ENCODE peak calls at places on chromosomes 5 and 9, in eight cellular contexts. One of them, this sample, is unnamed.

GRCh38 chr9:115340314-115340713 is 222.4 kb upstream of the TNC start:
- DNase-seq in RWPE1: no peak
- DNase-seq in fibroblast of lung: no peak
- DNase-seq in cardiac muscle cell: no peak
- DNase-seq in GM13977: no peak
- DNase-seq in brain microvascular endothelial cell: no peak
- DNase-seq in coronary artery: no peak
- DNase-seq in heart left ventricle: no peak
- DNase-seq in this sample: no peak

GRCh38 chr9:14107495-14107894 is 206.4 kb downstream of the NFIB start:
- DNase-seq in cardiac muscle cell: no peak
- DNase-seq in fibroblast of lung: no peak
- DNase-seq in RWPE1: no peak
- DNase-seq in GM13977: no peak
- DNase-seq in coronary artery: no peak
- DNase-seq in brain microvascular endothelial cell: no peak
- DNase-seq in heart left ventricle: no peak
- DNase-seq in this sample: no peak

GRCh38 chr5:35754481-35754880 is 102.2 kb upstream of the IL7R start:
- DNase-seq in GM13977: no peak
- DNase-seq in coronary artery: no peak
- DNase-seq in RWPE1: no peak
- DNase-seq in fibroblast of lung: no peak
- DNase-seq in brain microvascular endothelial cell: no peak
- DNase-seq in heart left ventricle: no peak
- DNase-seq in cardiac muscle cell: no peak
- DNase-seq in this sample: no peak

GRCh38 chr9:5698810-5699556 is 70.1 kb downstream of the RIC1 start:
- DNase-seq in coronary artery: no peak
- DNase-seq in brain microvascular endothelial cell: no peak
- DNase-seq in RWPE1: no peak
- DNase-seq in heart left ventricle: no peak
- DNase-seq in fibroblast of lung: peak
- DNase-seq in cardiac muscle cell: peak
- DNase-seq in GM13977: no peak
- DNase-seq in this sample: no peak

GRCh38 chr5:180602481-180603075 is 11.3 kb upstream of the SCGB3A1 start:
- DNase-seq in brain microvascular endothelial cell: no peak
- DNase-seq in RWPE1: no peak
- DNase-seq in coronary artery: no peak
- DNase-seq in heart left ventricle: no peak
- DNase-seq in GM13977: peak
- DNase-seq in cardiac muscle cell: no peak
- DNase-seq in fibroblast of lung: no peak
- DNase-seq in this sample: no peak

GRCh38 chr5:2752875-2753435 is 1.5 kb upstream of the IRX2 start:
- DNase-seq in brain microvascular endothelial cell: no peak
- DNase-seq in cardiac muscle cell: no peak
- DNase-seq in GM13977: no peak
- DNase-seq in coronary artery: peak
- DNase-seq in fibroblast of lung: no peak
- DNase-seq in RWPE1: no peak
- DNase-seq in heart left ventricle: no peak
- DNase-seq in this sample: no peak

GRCh38 chr5:22649076-22649475 is 204.1 kb downstream of the CDH12 start:
- DNase-seq in RWPE1: peak
- DNase-seq in brain microvascular endothelial cell: no peak
- DNase-seq in GM13977: no peak
- DNase-seq in heart left ventricle: no peak
- DNase-seq in cardiac muscle cell: peak
- DNase-seq in coronary artery: no peak
- DNase-seq in fibroblast of lung: peak
- DNase-seq in this sample: no peak

GRCh38 chr5:171094356-171094755 is 214.7 kb upstream of the TLX3 start:
- DNase-seq in RWPE1: no peak
- DNase-seq in cardiac muscle cell: no peak
- DNase-seq in GM13977: no peak
- DNase-seq in brain microvascular endothelial cell: no peak
- DNase-seq in coronary artery: no peak
- DNase-seq in heart left ventricle: no peak
- DNase-seq in fibroblast of lung: no peak
- DNase-seq in this sample: no peak

GRCh38 chr9:13790055-13790454 is 510.6 kb upstream of the MPDZ start:
- DNase-seq in RWPE1: no peak
- DNase-seq in fibroblast of lung: no peak
- DNase-seq in heart left ventricle: no peak
- DNase-seq in brain microvascular endothelial cell: no peak
- DNase-seq in coronary artery: no peak
- DNase-seq in GM13977: no peak
- DNase-seq in cardiac muscle cell: no peak
- DNase-seq in this sample: no peak

GRCh38 chr9:127572961-127573727 is 38.9 kb upstream of the STXBP1 start:
- DNase-seq in coronary artery: no peak
- DNase-seq in cardiac muscle cell: peak
- DNase-seq in heart left ventricle: no peak
- DNase-seq in RWPE1: no peak
- DNase-seq in fibroblast of lung: peak
- DNase-seq in GM13977: no peak
- DNase-seq in brain microvascular endothelial cell: peak
- DNase-seq in this sample: no peak

GRCh38 chr5:133238426-133239205 is 186.8 kb downstream of the HSPA4 start:
- DNase-seq in heart left ventricle: no peak
- DNase-seq in brain microvascular endothelial cell: no peak
- DNase-seq in RWPE1: no peak
- DNase-seq in GM13977: no peak
- DNase-seq in fibroblast of lung: no peak
- DNase-seq in cardiac muscle cell: no peak
- DNase-seq in coronary artery: no peak
- DNase-seq in this sample: no peak

GRCh38 chr9:86353591-86354047 is 591 bp downstream of the TUT7 start:
- DNase-seq in GM13977: peak
- DNase-seq in RWPE1: peak
- DNase-seq in coronary artery: no peak
- DNase-seq in fibroblast of lung: peak
- DNase-seq in cardiac muscle cell: peak
- DNase-seq in brain microvascular endothelial cell: no peak
- DNase-seq in heart left ventricle: no peak
- DNase-seq in this sample: no peak

GRCh38 chr5:57036621-57037160 is 84.8 kb upstream of the MIER3 start:
- DNase-seq in fibroblast of lung: no peak
- DNase-seq in coronary artery: no peak
- DNase-seq in RWPE1: no peak
- DNase-seq in heart left ventricle: no peak
- DNase-seq in GM13977: no peak
- DNase-seq in cardiac muscle cell: no peak
- DNase-seq in brain microvascular endothelial cell: no peak
- DNase-seq in this sample: no peak

GRCh38 chr9:37923121-37923795 is 19.3 kb upstream of the SLC25A51 start:
- DNase-seq in brain microvascular endothelial cell: no peak
- DNase-seq in RWPE1: no peak
- DNase-seq in coronary artery: no peak
- DNase-seq in fibroblast of lung: no peak
- DNase-seq in heart left ventricle: no peak
- DNase-seq in cardiac muscle cell: no peak
- DNase-seq in GM13977: no peak
- DNase-seq in this sample: no peak

GRCh38 chr9:111148390-111148993 is 110.2 kb upstream of the LPAR1 start:
- DNase-seq in cardiac muscle cell: peak
- DNase-seq in RWPE1: no peak
- DNase-seq in fibroblast of lung: peak
- DNase-seq in brain microvascular endothelial cell: peak
- DNase-seq in GM13977: no peak
- DNase-seq in heart left ventricle: no peak
- DNase-seq in coronary artery: no peak
- DNase-seq in this sample: no peak

GRCh38 chr5:171577940-171578856 is 158.8 kb downstream of the FGF18 start:
- DNase-seq in GM13977: no peak
- DNase-seq in brain microvascular endothelial cell: no peak
- DNase-seq in heart left ventricle: no peak
- DNase-seq in cardiac muscle cell: no peak
- DNase-seq in fibroblast of lung: peak
- DNase-seq in coronary artery: no peak
- DNase-seq in RWPE1: no peak
- DNase-seq in this sample: no peak

GRCh38 chr9:114359801-114360200 is 28.0 kb downstream of the AKNA start:
- DNase-seq in RWPE1: no peak
- DNase-seq in cardiac muscle cell: no peak
- DNase-seq in GM13977: no peak
- DNase-seq in brain microvascular endothelial cell: no peak
- DNase-seq in fibroblast of lung: no peak
- DNase-seq in coronary artery: no peak
- DNase-seq in heart left ventricle: no peak
- DNase-seq in this sample: no peak

GRCh38 chr5:95960802-95961616 is 642 bp downstream of the ELL2 start:
- DNase-seq in GM13977: peak
- DNase-seq in coronary artery: peak
- DNase-seq in RWPE1: peak
- DNase-seq in heart left ventricle: peak
- DNase-seq in fibroblast of lung: peak
- DNase-seq in cardiac muscle cell: peak
- DNase-seq in brain microvascular endothelial cell: peak
- DNase-seq in this sample: peak

DNA sequence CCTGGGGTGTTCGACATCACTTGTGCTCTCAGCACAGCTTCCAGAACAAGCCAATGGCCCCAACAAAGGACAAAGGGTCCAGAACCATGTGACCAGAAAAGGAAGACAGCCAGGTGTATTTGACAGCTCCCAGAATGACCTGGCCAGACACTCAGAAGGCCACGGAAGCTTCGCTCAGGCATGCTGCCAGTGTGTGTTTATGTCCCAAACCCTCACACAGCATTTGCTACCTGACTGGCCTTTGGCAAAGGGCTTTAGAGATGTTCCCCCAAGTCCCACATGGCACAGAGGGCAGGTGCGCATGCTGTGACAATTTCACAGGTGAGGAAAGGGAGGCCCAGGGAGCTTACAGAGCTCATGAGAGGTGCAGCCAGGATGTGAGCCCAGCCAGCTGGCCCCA is 39.5 kb downstream of the MED10 start:
- DNase-seq in RWPE1: no peak
- DNase-seq in cardiac muscle cell: no peak
- DNase-seq in fibroblast of lung: no peak
- DNase-seq in GM13977: no peak
- DNase-seq in brain microvascular endothelial cell: no peak
- DNase-seq in coronary artery: no peak
- DNase-seq in heart left ventricle: no peak
- DNase-seq in this sample: no peak
- TF ChIP-seq CTCF in RWPE1: no peak
- TF ChIP-seq CTCF in cardiac muscle cell: no peak
- TF ChIP-seq CTCF in fibroblast of lung: no peak
- TF ChIP-seq CTCF in GM13977: no peak
- TF ChIP-seq CTCF in brain microvascular endothelial cell: no peak
- TF ChIP-seq CTCF in coronary artery: no peak
- TF ChIP-seq CTCF in heart left ventricle: no peak
- TF ChIP-seq CTCF in this sample: no peak

GRCh38 chr9:33785914-33786313 is 9.4 kb upstream of the PRSS3 start:
- DNase-seq in coronary artery: no peak
- DNase-seq in GM13977: no peak
- DNase-seq in brain microvascular endothelial cell: no peak
- DNase-seq in fibroblast of lung: no peak
- DNase-seq in heart left ventricle: no peak
- DNase-seq in RWPE1: no peak
- DNase-seq in cardiac muscle cell: peak
- DNase-seq in this sample: no peak

GRCh38 chr9:33791117-33791516 is 4.2 kb upstream of the PRSS3 start:
- DNase-seq in cardiac muscle cell: peak
- DNase-seq in heart left ventricle: no peak
- DNase-seq in brain microvascular endothelial cell: peak
- DNase-seq in coronary artery: no peak
- DNase-seq in GM13977: no peak
- DNase-seq in fibroblast of lung: peak
- DNase-seq in RWPE1: no peak
- DNase-seq in this sample: no peak

GRCh38 chr9:33782395-33783152 is 12.8 kb upstream of the PRSS3 start:
- DNase-seq in fibroblast of lung: peak
- DNase-seq in heart left ventricle: no peak
- DNase-seq in coronary artery: no peak
- DNase-seq in cardiac muscle cell: peak
- DNase-seq in brain microvascular endothelial cell: no peak
- DNase-seq in GM13977: no peak
- DNase-seq in RWPE1: no peak
- DNase-seq in this sample: no peak

GRCh38 chr9:33787839-33788238 is 7.5 kb upstream of the PRSS3 start:
- DNase-seq in heart left ventricle: peak
- DNase-seq in brain microvascular endothelial cell: no peak
- DNase-seq in cardiac muscle cell: peak
- DNase-seq in GM13977: no peak
- DNase-seq in fibroblast of lung: no peak
- DNase-seq in RWPE1: no peak
- DNase-seq in coronary artery: no peak
- DNase-seq in this sample: no peak
- TF ChIP-seq CTCF in heart left ventricle: peak
- TF ChIP-seq CTCF in brain microvascular endothelial cell: peak
- TF ChIP-seq CTCF in cardiac muscle cell: peak
- TF ChIP-seq CTCF in GM13977: peak
- TF ChIP-seq CTCF in fibroblast of lung: no peak
- TF ChIP-seq CTCF in RWPE1: no peak
- TF ChIP-seq CTCF in coronary artery: no peak
- TF ChIP-seq CTCF in this sample: no peak

DNA sequence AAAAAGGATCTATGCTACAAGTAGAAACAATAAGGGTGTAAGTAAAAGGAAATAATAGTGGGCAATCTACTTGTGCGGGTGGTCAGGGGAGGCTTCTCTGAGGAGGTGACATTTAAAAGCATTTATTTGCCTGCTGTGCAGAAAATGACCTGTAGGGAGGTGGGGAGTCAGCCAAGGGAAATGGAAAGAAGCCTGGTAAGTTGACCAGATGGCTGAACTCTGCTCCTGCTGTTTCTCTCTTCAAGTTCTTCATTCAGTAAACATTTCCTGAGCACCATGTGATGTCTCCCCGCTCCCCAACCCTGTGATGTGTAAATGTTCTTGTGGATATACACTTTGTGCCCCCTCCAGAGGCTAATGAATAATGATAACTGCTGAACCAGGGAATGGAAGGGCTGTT is 9.9 kb upstream of the SPIN1 start:
- DNase-seq in brain microvascular endothelial cell: no peak
- DNase-seq in GM13977: no peak
- DNase-seq in fibroblast of lung: peak
- DNase-seq in coronary artery: no peak
- DNase-seq in heart left ventricle: no peak
- DNase-seq in cardiac muscle cell: peak
- DNase-seq in RWPE1: no peak
- DNase-seq in this sample: no peak
- TF ChIP-seq CTCF in brain microvascular endothelial cell: peak
- TF ChIP-seq CTCF in GM13977: no peak
- TF ChIP-seq CTCF in fibroblast of lung: no peak
- TF ChIP-seq CTCF in coronary artery: no peak
- TF ChIP-seq CTCF in heart left ventricle: no peak
- TF ChIP-seq CTCF in cardiac muscle cell: peak
- TF ChIP-seq CTCF in RWPE1: no peak
- TF ChIP-seq CTCF in this sample: no peak

DNA sequence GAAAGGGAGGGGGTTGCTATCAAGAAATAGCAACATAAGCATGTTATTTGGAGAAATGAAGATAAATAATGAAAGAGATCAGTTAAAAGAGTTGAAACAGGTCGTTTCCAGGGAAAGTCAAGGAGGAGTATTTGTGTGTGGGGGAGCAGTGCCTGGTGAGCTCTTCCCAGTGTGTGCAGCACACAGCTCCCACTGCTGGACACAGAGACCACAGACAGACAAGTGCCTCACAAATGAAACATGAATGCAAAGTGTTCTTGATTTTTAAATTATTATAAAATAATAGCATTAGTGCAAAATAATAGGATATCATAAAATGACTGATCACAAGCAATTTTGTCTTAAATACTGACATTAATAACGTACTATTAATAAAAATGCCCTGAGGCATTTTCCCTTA is 40.8 kb downstream of the LIFR start:
- DNase-seq in cardiac muscle cell: peak
- DNase-seq in brain microvascular endothelial cell: peak
- DNase-seq in coronary artery: no peak
- DNase-seq in RWPE1: peak
- DNase-seq in fibroblast of lung: peak
- DNase-seq in heart left ventricle: no peak
- DNase-seq in GM13977: no peak
- DNase-seq in this sample: no peak
- TF ChIP-seq CTCF in cardiac muscle cell: peak
- TF ChIP-seq CTCF in brain microvascular endothelial cell: peak
- TF ChIP-seq CTCF in coronary artery: no peak
- TF ChIP-seq CTCF in RWPE1: peak
- TF ChIP-seq CTCF in fibroblast of lung: peak
- TF ChIP-seq CTCF in heart left ventricle: no peak
- TF ChIP-seq CTCF in GM13977: no peak
- TF ChIP-seq CTCF in this sample: no peak